ENCODE peak calls at places on chromosomes 11 and 22, in seven cellular contexts. A, Q, P, V, I, O and Z are unnamed samples. For H3K36me3 and H3K4me1, the result is how much of the 10 kb centered on the place peaks cover.

GRCh38 chr11:65639623-65640482 is 2.0 kb downstream of the SIPA1 start:
- DNase-seq in A (peak), Q (no peak), P (no peak), V (peak), I (no peak), O (peak), Z (no peak)

GRCh38 chr11:130106381-130106780 is 36.7 kb downstream of the APLP2 start:
- DNase-seq in A (no peak), Q (no peak), P (no peak), V (no peak), I (no peak), O (no peak), Z (no peak)

GRCh38 chr11:67581469-67581868 is 2.1 kb upstream of the GSTP1 start:
- DNase-seq in A (no peak), Q (peak), P (no peak), V (no peak), I (no peak), O (peak), Z (no peak)

GRCh38 chr11:2208691-2209369 is 37.2 kb upstream of the TH start:
- DNase-seq in A (peak), Q (peak), P (peak), V (no peak), I (peak), O (peak), Z (no peak)

GRCh38 chr22:45870011-45870410 is 107.0 kb downstream of the WNT7B start:
- DNase-seq in A (no peak), Q (no peak), P (no peak), V (no peak), I (no peak), O (no peak), Z (no peak)

GRCh38 chr11:12177739-12178338 is 67.4 kb downstream of the MICAL2 start:
- DNase-seq in A (no peak), Q (no peak), P (no peak), V (no peak), I (no peak), O (no peak), Z (no peak)

GRCh38 chr22:50563410-50564160 is 866 bp upstream of the SYCE3 start:
- DNase-seq in A (no peak), Q (no peak), P (peak), V (no peak), I (no peak), O (no peak), Z (peak)

GRCh38 chr11:79381036-79381435 is 59.8 kb downstream of the TENM4 start:
- DNase-seq in A (no peak), Q (no peak), P (no peak), V (no peak), I (no peak), O (no peak), Z (no peak)

GRCh38 chr11:27253200-27253599 is 109.8 kb downstream of the CCDC34 start:
- DNase-seq in A (no peak), Q (no peak), P (no peak), V (no peak), I (no peak), O (no peak), Z (no peak)

GRCh38 chr11:125001073-125001764 is 47.2 kb downstream of the CCDC15 start:
- DNase-seq in A (no peak), Q (no peak), P (no peak), V (no peak), I (no peak), O (no peak), Z (no peak)

GRCh38 chr11:122978303-122978620 is 3.4 kb downstream of the BSX start:
- DNase-seq in A (no peak), Q (no peak), P (no peak), V (no peak), I (no peak), O (no peak), Z (no peak)

GRCh38 chr22:22700631-22701030 is 56.2 kb downstream of the GGTLC2 start:
- DNase-seq in A (no peak), Q (no peak), P (no peak), V (no peak), I (no peak), O (no peak), Z (no peak)

GRCh38 chr22:50298266-50298637 is 9.2 kb downstream of the PLXNB2 start:
- DNase-seq in A (no peak), Q (no peak), P (no peak), V (no peak), I (no peak), O (no peak), Z (no peak)

GRCh38 chr22:26888887-26889286 is 231.5 kb downstream of the MIAT start:
- DNase-seq in A (no peak), Q (no peak), P (no peak), V (no peak), I (no peak), O (no peak), Z (no peak)

GRCh38 chr22:32206774-32207758 is 2.2 kb upstream of the RFPL2 start:
- DNase-seq in A (peak), Q (peak), P (peak), V (peak), I (no peak), O (peak), Z (no peak)

GRCh38 chr11:24163146-24163545 is 333.7 kb upstream of the LUZP2 start:
- DNase-seq in A (no peak), Q (no peak), P (no peak), V (no peak), I (no peak), O (no peak), Z (no peak)

GRCh38 chr11:126581871-126582270 is 226.4 kb downstream of the ST3GAL4 start:
- DNase-seq in A (no peak), Q (peak), P (no peak), V (no peak), I (no peak), O (peak), Z (no peak)

GRCh38 chr11:102840018-102840417 is 3.4 kb downstream of the MMP3 start:
- DNase-seq in A (no peak), Q (no peak), P (no peak), V (no peak), I (no peak), O (no peak), Z (no peak)

GRCh38 chr11:11430431-11430830 is 77.4 kb upstream of the CSNK2A3 start:
- DNase-seq in A (no peak), Q (no peak), P (no peak), V (no peak), I (no peak), O (no peak), Z (no peak)

GRCh38 chr11:70085815-70086769 is 8.0 kb downstream of the ANO1 start:
- DNase-seq in A (no peak), Q (no peak), P (no peak), V (no peak), I (no peak), O (no peak), Z (no peak)

GRCh38 chr22:19360862-19361261 is 69.3 kb upstream of the CLTCL1 start:
- DNase-seq in A (no peak), Q (no peak), P (no peak), V (no peak), I (no peak), O (no peak), Z (no peak)

GRCh38 chr11:123313261-123313660 is 116.8 kb upstream of the GRAMD1B start:
- DNase-seq in A (no peak), Q (peak), P (no peak), V (no peak), I (no peak), O (no peak), Z (no peak)

GRCh38 chr11:120306519-120307242 is 18.4 kb upstream of the TLCD5 start:
- DNase-seq in A (peak), Q (peak), P (no peak), V (no peak), I (no peak), O (no peak), Z (no peak)

GRCh38 chr11:69542314-69543168 is 61.1 kb downstream of the LINC01488 start:
- DNase-seq in A (no peak), Q (no peak), P (no peak), V (no peak), I (no peak), O (peak), Z (no peak)

GRCh38 chr11:114889464-114890065 is 211.2 kb downstream of the NXPE2 start:
- DNase-seq in A (no peak), Q (peak), P (no peak), V (no peak), I (no peak), O (no peak), Z (no peak)

GRCh38 chr11:106724293-106724892 is 293.9 kb downstream of the GUCY1A2 start:
- DNase-seq in A (no peak), Q (no peak), P (no peak), V (no peak), I (no peak), O (no peak), Z (no peak)

GRCh38 chr11:101331411-101331810 is 201.8 kb upstream of the PGR start:
- DNase-seq in A (no peak), Q (no peak), P (no peak), V (no peak), I (no peak), O (no peak), Z (no peak)

GRCh38 chr11:118621071-118621815 is 13.8 kb downstream of the PHLDB1 start:
- DNase-seq in A (peak), Q (peak), P (peak), V (no peak), I (peak), O (peak), Z (peak)

GRCh38 chr22:20563941-20564371 is 56.5 kb downstream of the MED15 start:
- DNase-seq in A (no peak), Q (no peak), P (no peak), V (no peak), I (no peak), O (no peak), Z (no peak)

DNA sequence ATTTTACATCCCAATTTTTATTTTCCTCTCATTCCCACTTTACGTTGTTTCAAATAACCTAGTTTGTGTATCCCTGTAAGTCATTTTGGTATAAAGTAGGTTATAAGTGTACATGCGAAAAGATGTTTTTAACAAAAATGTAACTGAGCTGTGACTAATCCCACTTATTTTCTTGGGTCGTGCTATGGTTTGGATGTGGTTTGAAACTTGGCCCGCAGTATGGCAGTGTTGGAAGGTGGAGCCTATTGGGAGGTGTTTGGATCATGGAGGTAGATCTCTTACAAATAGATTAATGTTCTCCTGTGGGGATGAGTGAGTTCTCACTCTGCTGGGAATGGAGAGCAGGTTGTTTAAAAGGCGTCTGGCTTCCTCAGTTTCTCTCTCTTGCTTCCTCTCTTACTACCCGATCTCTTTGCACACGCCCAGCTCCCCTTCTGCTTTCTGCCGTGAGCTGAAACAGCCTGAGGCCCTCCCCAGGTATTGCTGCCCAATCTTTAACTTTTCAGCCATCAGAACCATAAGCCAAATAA is 7.2 kb downstream of the RPL27A start:
- DNase-seq in A (no peak), Q (no peak), P (no peak), V (no peak), I (no peak), O (peak), Z (no peak)
- H3K4me3 ChIP-seq in A (no peak), Q (peak), P (peak), V (peak), I (no peak), O (no peak), Z (peak)

GRCh38 chr11:94868468-94868867 is 100.3 kb downstream of the AMOTL1 start:
- DNase-seq in A (no peak), Q (no peak), P (no peak), V (no peak), I (no peak), O (no peak), Z (no peak)
- H3K36me3 ChIP-seq in A (under half), Q (under half), P (under half), V (under half), I (under half), O (half or more), Z (under half)

GRCh38 chr11:57646756-57647303 is 2.9 kb downstream of the YPEL4 start:
- DNase-seq in A (no peak), Q (no peak), P (no peak), V (no peak), I (no peak), O (no peak), Z (no peak)
- H3K4me1 ChIP-seq in A (under half), Q (half or more), P (under half), V (under half), I (under half), O (under half), Z (under half)

GRCh38 chr11:8352090-8352489 is 88.4 kb upstream of the LMO1 start:
- DNase-seq in A (no peak), Q (no peak), P (no peak), V (no peak), I (no peak), O (no peak), Z (no peak)
- H3K4me3 ChIP-seq in A (no peak), Q (no peak), P (no peak), V (no peak), I (no peak), O (no peak), Z (no peak)

DNA sequence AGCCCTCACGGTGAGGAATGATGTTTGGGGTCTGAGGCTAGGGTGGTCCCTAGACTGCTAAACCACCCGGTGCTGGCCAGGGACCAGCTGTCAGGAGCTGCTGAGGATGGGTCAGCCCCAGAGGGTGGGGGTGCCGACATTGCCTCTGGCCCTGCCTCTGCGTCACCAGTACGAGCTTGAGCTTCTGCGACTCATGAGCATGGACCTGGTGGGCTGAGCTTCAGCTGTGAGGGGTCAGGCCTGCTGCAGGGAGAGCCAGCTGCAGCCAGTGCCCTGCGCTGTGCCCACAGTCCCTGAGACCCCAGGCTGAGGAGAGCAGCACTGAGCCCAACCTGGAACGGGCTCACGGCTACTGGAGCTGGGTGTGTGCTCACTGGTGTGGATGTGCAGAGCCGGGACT is 7.0 kb downstream of the DERL3 start:
- DNase-seq in A (peak), Q (no peak), P (peak), V (no peak), I (no peak), O (peak), Z (no peak)
- H3K36me3 ChIP-seq in A (under half), Q (under half), P (under half), V (under half), I (under half), O (half or more), Z (under half)